ENCODE peak calls at places on chromosomes 5 and 9, in six cellular contexts. M, X, G, I, O and R are unnamed samples.

GRCh38 chr5:39570418-39571027 is 145.7 kb upstream of the DAB2 start:
- DNase-seq in M (peak; percentile 61), X (no peak), O (peak; percentile 65), I (peak; percentile 44), G (no peak), R (no peak)

GRCh38 chr5:109309326-109310063 is 100.3 kb downstream of the PJA2 start:
- DNase-seq in O (no peak), M (no peak), X (no peak), G (no peak), I (no peak), R (no peak)

GRCh38 chr9:136189394-136190236 is 15.3 kb downstream of the LHX3 start:
- DNase-seq in G (no peak), M (no peak), I (no peak), O (peak; percentile 45), X (peak; percentile 45), R (no peak)

GRCh38 chr9:88992556-88992955 is 1.3 kb downstream of the S1PR3 start:
- DNase-seq in M (peak; percentile 10), X (no peak), G (no peak), I (no peak), O (no peak), R (no peak)

GRCh38 chr9:117725426-117725887 is 21.3 kb downstream of the TLR4 start:
- DNase-seq in G (no peak), X (no peak), M (no peak), O (no peak), I (peak; percentile 68), R (no peak)

GRCh38 chr9:18493361-18494015 is 19.5 kb downstream of the ADAMTSL1 start:
- DNase-seq in M (peak; percentile 29), O (no peak), X (no peak), G (no peak), I (no peak), R (no peak)

GRCh38 chr5:89083791-89084190 is 200.8 kb upstream of the MEF2C start:
- DNase-seq in G (no peak), M (no peak), I (no peak), X (no peak), O (no peak), R (no peak)

GRCh38 chr9:80117031-80117430 is 545.3 kb downstream of the TLE4 start:
- DNase-seq in M (no peak), X (no peak), I (no peak), G (no peak), O (no peak), R (no peak)

GRCh38 chr5:78889759-78890158 is 95.4 kb downstream of the ARSB start:
- DNase-seq in G (no peak), O (no peak), M (no peak), I (peak; percentile 38), X (no peak), R (no peak)

GRCh38 chr9:91711755-91712591 is 238.1 kb downstream of the ROR2 start:
- DNase-seq in X (no peak), I (no peak), O (peak; percentile 71), M (no peak), G (no peak), R (no peak)

GRCh38 chr5:38403407-38403806 is 145.0 kb downstream of the EGFLAM start:
- DNase-seq in M (peak; percentile 66), G (no peak), O (no peak), I (peak; percentile 31), X (no peak), R (no peak)

GRCh38 chr9:10729225-10729624 is 116.4 kb upstream of the PTPRD start:
- DNase-seq in X (no peak), O (no peak), M (no peak), G (no peak), I (no peak), R (no peak)

GRCh38 chr9:106228861-106229260 is 534.5 kb downstream of the TMEM38B start:
- DNase-seq in X (no peak), O (no peak), G (peak; percentile 38), I (no peak), M (no peak), R (no peak)

GRCh38 chr5:29051509-29051908 is 2013.1 kb upstream of the CDH9 start:
- DNase-seq in I (no peak), O (no peak), G (no peak), M (no peak), X (no peak), R (no peak)

GRCh38 chr5:163563880-163564279 is 58.5 kb downstream of the MAT2B start:
- DNase-seq in O (no peak), G (no peak), M (no peak), X (no peak), I (no peak), R (no peak)

GRCh38 chr5:33445808-33446207 is 5.0 kb downstream of the TARS1 start:
- DNase-seq in X (no peak), I (no peak), G (no peak), M (no peak), O (no peak), R (no peak)

GRCh38 chr5:149600932-149601331 is 19.6 kb downstream of the ARHGEF37 start:
- DNase-seq in I (no peak), X (no peak), M (no peak), O (no peak), G (no peak), R (no peak)

GRCh38 chr9:5899292-5899691 is 8.6 kb downstream of the MLANA start:
- DNase-seq in I (no peak), X (no peak), G (no peak), M (no peak), O (peak; percentile 42), R (no peak)

GRCh38 chr5:112772095-112772494 is 34.4 kb downstream of the APC start:
- DNase-seq in X (no peak), G (no peak), O (no peak), I (no peak), M (no peak), R (no peak)

GRCh38 chr9:123863164-123863855 is 66.6 kb downstream of the DENND1A start:
- DNase-seq in G (no peak), O (peak; percentile 94), M (no peak), X (no peak), I (no peak), R (no peak)

GRCh38 chr9:134781895-134782294 is 98.7 kb upstream of the FCN2 start:
- DNase-seq in G (no peak), O (peak; percentile 15), I (no peak), X (peak; percentile 46), M (no peak), R (no peak)
- TF ChIP-seq CTCF in G (peak; percentile 48), O (peak; percentile 50), I (peak; percentile 31), X (peak; percentile 46), M (peak; percentile 39), R (no peak)

DNA sequence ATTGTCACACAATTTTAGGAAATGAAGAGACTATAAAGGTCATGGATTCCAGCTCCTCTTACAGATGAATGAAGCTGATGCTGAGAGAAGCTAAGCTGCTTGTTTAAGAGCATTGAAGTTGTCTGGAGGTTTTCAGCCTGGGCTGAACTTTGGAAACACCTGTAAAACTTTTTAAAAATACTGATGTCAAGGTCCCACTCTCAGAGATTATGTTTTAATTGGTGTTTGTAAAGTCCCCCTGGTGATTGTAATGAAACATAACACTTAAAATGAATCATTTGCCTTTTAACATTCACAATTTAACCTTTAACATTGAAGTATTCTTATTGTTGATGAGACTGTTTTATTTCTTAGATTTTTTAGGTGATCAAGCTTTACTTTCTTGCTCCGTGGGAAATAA is 16.4 kb downstream of the RAD23B start:
- DNase-seq in G (no peak), I (no peak), M (peak; percentile 33), O (no peak), X (no peak), R (no peak)
- TF ChIP-seq CTCF in G (no peak), I (peak; percentile 23), M (no peak), O (no peak), X (peak; percentile 21), R (peak; percentile 49)

DNA sequence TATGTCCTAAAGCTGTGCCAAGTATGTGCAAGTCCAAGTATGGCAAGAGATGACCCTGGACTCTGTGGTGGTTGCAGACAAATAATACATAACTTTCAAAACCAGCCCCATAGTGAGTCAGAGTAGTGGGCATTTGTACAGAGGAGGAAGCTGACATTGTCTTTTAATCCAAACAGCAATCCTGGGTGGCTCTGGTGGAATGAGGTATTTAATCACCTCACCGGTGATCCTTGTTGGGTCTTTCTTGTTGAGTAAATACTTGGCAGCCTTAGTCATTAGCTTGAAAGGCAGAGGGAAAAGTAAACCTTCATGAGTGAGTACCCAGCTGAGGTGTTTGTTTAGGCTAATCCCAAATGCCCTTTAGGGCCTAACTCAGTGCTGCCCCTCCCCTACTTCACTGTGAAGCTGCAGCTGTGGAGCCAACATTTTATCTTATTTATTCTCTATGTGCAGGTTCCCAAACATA is 148.7 kb upstream of the SLC12A2 start:
- DNase-seq in G (no peak), X (no peak), O (no peak), I (peak; percentile 99), M (peak; percentile 17), R (no peak)
- TF ChIP-seq CTCF in G (no peak), X (no peak), O (no peak), I (no peak), M (no peak), R (no peak)

DNA sequence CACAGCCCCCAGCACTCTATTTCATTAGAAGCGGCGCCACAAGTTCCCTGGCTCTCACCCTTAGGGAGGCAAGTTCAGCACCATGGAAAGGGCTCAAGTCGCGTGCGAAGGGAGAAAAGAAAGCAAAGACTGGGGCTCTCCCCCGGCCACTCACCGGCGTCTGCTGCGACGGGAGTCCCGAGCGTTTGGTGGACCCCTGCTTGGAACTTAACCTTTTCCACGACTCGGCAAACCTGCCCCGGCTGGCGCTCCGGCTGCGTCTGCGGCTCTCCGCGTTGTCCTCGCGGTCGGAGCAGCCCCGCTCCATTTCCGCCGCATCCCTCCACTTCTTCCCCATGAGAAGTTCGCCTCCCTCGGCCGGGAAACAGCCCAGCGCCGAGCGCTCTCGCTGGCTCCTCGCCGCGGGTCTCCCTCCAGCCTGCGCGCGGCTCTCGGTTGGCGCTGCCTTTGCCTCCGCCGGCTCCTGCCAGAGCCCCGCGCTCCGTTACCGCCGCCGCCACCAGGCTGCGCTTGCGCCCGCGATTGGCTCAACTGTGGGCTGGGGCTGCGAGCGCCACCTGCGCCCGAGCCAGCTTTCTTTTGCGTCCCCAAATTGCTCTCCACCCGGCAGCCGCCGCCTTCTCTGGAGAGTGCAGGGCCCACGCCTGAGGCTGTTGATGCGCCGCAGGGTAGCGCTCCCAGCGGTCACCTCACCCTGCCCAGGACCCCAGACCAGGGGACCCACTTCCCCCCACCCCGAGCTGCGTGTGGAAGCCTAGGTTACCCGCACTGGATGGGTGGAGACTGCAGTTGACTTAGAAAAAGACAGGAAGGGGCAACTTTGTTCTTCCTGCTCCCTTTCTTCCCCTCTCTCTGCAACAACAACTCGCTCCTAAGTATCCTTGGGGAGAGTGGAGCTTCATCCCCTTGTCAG is 321.6 kb downstream of the CEMIP2 start:
- DNase-seq in O (peak; percentile 83), X (peak; percentile 86), I (peak; percentile 61), G (no peak), M (peak; percentile 68), R (peak; percentile 73)
- TF ChIP-seq CTCF in O (peak; percentile 45), X (peak; percentile 17), I (no peak), G (no peak), M (peak; percentile 21), R (peak; percentile 52)

GRCh38 chr5:2901511-2901910 is 150.0 kb upstream of the IRX2 start:
- DNase-seq in I (no peak), X (no peak), M (no peak), O (no peak), G (no peak), R (no peak)
- TF ChIP-seq CTCF in I (no peak), X (no peak), M (no peak), O (no peak), G (no peak), R (no peak)

GRCh38 chr5:75965292-75965691 is 117.9 kb upstream of the SV2C start:
- DNase-seq in M (no peak), I (no peak), G (no peak), X (no peak), O (no peak), R (no peak)
- TF ChIP-seq CTCF in M (no peak), I (no peak), G (no peak), X (no peak), O (no peak), R (no peak)